ENCODE peak calls at places on chromosomes 6 and 20, in eight cellular contexts. H, K, S, I, A, Z, M and D are unnamed samples.
A peak's percentile ranks its signal among the peaks of the same experiment; 100 is the strongest.

GRCh38 chr20:47785321-47785899 is at the start of gene SULF2:
- DNase-seq in S (no peak), K (no peak), H (peak; percentile 38), Z (no peak), I (peak; percentile 74), M (no peak), A (no peak), D (no peak)

GRCh38 chr20:48789185-48789668 is 38.6 kb downstream of the PREX1 start:
- DNase-seq in S (no peak), H (no peak), I (no peak), A (no peak), Z (peak; percentile 48), M (no peak), K (no peak), D (no peak)

GRCh38 chr6:125197795-125198269 is 44.3 kb downstream of the TPD52L1 start:
- DNase-seq in A (peak; percentile 81), Z (no peak), H (peak; percentile 45), M (peak; percentile 62), I (peak; percentile 78), K (peak; percentile 86), S (peak; percentile 31), D (peak; percentile 98)

GRCh38 chr20:42475773-42476172 is 713.9 kb downstream of the PTPRT start:
- DNase-seq in I (no peak), K (no peak), S (no peak), A (no peak), M (no peak), Z (no peak), H (no peak), D (no peak)

GRCh38 chr20:16385462-16385861 is 187.8 kb downstream of the KIF16B start:
- DNase-seq in M (no peak), S (no peak), I (no peak), K (no peak), H (no peak), A (no peak), Z (no peak), D (no peak)

GRCh38 chr6:143158113-143158581 is 97.5 kb downstream of the AIG1 start:
- DNase-seq in H (peak; percentile 41), Z (no peak), S (peak; percentile 38), K (no peak), I (no peak), M (no peak), A (no peak), D (no peak)

GRCh38 chr6:156899532-156899931 is 122.4 kb downstream of the ARID1B start:
- DNase-seq in Z (no peak), K (no peak), I (no peak), H (no peak), M (no peak), A (no peak), S (no peak), D (no peak)

GRCh38 chr6:125793280-125793679 is 2.5 kb downstream of the NCOA7 start:
- DNase-seq in A (no peak), I (peak; percentile 59), K (no peak), M (no peak), Z (no peak), H (no peak), S (no peak), D (peak; percentile 38)

GRCh38 chr6:10759312-10759839 is 11.8 kb downstream of the TMEM14B start:
- DNase-seq in S (peak; percentile 96), K (no peak), H (peak; percentile 96), I (peak; percentile 89), Z (no peak), A (no peak), M (no peak), D (peak; percentile 92)

GRCh38 chr6:160798625-160799024 is 96.6 kb downstream of the PLG start:
- DNase-seq in M (no peak), I (no peak), H (no peak), Z (no peak), A (no peak), K (no peak), S (no peak), D (no peak)

GRCh38 chr20:47672886-47673670 is 112.2 kb downstream of the SULF2 start:
- DNase-seq in H (no peak), S (no peak), K (no peak), I (no peak), Z (no peak), A (no peak), M (no peak), D (no peak)

GRCh38 chr6:141095308-141095707 is 1037.4 kb upstream of the GJE1 start:
- DNase-seq in I (no peak), A (no peak), H (no peak), M (no peak), S (no peak), K (no peak), Z (no peak), D (no peak)

GRCh38 chr20:1108437-1108920 is 9.9 kb upstream of the PSMF1 start:
- DNase-seq in M (peak; percentile 65), Z (no peak), K (no peak), S (peak; percentile 23), H (peak; percentile 24), A (peak; percentile 50), I (peak; percentile 47), D (peak; percentile 62)

GRCh38 chr6:3888153-3888957 is 39.2 kb downstream of the FAM50B start:
- DNase-seq in S (no peak), A (no peak), Z (no peak), H (no peak), K (peak; percentile 83), M (no peak), I (peak; percentile 44), D (no peak)

GRCh38 chr6:3884007-3884745 is 35.0 kb downstream of the FAM50B start:
- DNase-seq in K (no peak), I (peak; percentile 77), A (no peak), H (peak; percentile 74), M (no peak), Z (no peak), S (peak; percentile 83), D (no peak)

GRCh38 chr6:3887150-3887700 is 38.1 kb downstream of the FAM50B start:
- DNase-seq in H (no peak), M (no peak), I (peak; percentile 67), S (peak; percentile 54), A (no peak), Z (no peak), K (no peak), D (no peak)

GRCh38 chr6:3882865-3883264 is 33.7 kb downstream of the FAM50B start:
- DNase-seq in S (peak; percentile 72), A (no peak), H (no peak), I (peak; percentile 91), M (no peak), K (peak; percentile 64), Z (no peak), D (peak; percentile 30)

GRCh38 chr6:3885262-3886036 is 36.3 kb downstream of the FAM50B start:
- DNase-seq in H (no peak), A (no peak), I (no peak), Z (no peak), K (no peak), S (no peak), M (no peak), D (peak; percentile 49)
- TF ChIP-seq CTCF in H (peak; percentile 51), A (no peak), I (peak; percentile 13), Z (peak; percentile 22), K (no peak), S (no peak), M (peak; percentile 14), D (peak; percentile 8)

GRCh38 chr20:4233520-4233919 is 218.2 kb upstream of the RNF24 start:
- DNase-seq in Z (no peak), S (no peak), K (no peak), M (no peak), I (no peak), A (no peak), H (no peak), D (no peak)
- TF ChIP-seq CTCF in Z (peak; percentile 36), S (peak; percentile 15), K (no peak), M (no peak), I (peak; percentile 38), A (no peak), H (peak; percentile 26), D (peak; percentile 20)

GRCh38 chr20:17541996-17542395 is 10.8 kb upstream of the BFSP1 start:
- DNase-seq in M (no peak), K (no peak), S (peak; percentile 87), I (peak; percentile 38), Z (no peak), A (peak; percentile 65), H (peak; percentile 76), D (peak; percentile 94)
- TF ChIP-seq CTCF in M (no peak), K (no peak), S (no peak), I (no peak), Z (no peak), A (no peak), H (no peak), D (no peak)

GRCh38 chr20:63378626-63379025 is 17.5 kb upstream of the CHRNA4 start:
- DNase-seq in S (no peak), A (no peak), H (no peak), M (no peak), I (no peak), Z (no peak), K (no peak), D (no peak)
- TF ChIP-seq CTCF in S (no peak), A (no peak), H (no peak), M (no peak), I (no peak), Z (no peak), K (no peak), D (no peak)

GRCh38 chr6:109095821-109096084 is 446 bp downstream of the CEP57L1 start:
- DNase-seq in K (no peak), S (no peak), H (no peak), Z (no peak), I (no peak), A (no peak), M (no peak), D (no peak)

GRCh38 chr6:109093732-109094131 is 914 bp downstream of the SESN1 start:
- DNase-seq in M (no peak), I (no peak), Z (no peak), H (peak; percentile 25), A (no peak), S (peak; percentile 14), K (no peak), D (peak; percentile 30)

GRCh38 chr6:109095036-109095820 is at the start of gene CEP57L1:
- DNase-seq in K (peak; percentile 97), S (peak; percentile 97), I (peak; percentile 97), Z (peak; percentile 96), A (peak; percentile 97), H (peak; percentile 96), M (peak; percentile 98), D (peak; percentile 96)

GRCh38 chr6:109096198-109096597 is 891 bp downstream of the CEP57L1 start:
- DNase-seq in A (no peak), M (no peak), S (no peak), K (no peak), I (no peak), H (no peak), Z (no peak), D (no peak)

DNA sequence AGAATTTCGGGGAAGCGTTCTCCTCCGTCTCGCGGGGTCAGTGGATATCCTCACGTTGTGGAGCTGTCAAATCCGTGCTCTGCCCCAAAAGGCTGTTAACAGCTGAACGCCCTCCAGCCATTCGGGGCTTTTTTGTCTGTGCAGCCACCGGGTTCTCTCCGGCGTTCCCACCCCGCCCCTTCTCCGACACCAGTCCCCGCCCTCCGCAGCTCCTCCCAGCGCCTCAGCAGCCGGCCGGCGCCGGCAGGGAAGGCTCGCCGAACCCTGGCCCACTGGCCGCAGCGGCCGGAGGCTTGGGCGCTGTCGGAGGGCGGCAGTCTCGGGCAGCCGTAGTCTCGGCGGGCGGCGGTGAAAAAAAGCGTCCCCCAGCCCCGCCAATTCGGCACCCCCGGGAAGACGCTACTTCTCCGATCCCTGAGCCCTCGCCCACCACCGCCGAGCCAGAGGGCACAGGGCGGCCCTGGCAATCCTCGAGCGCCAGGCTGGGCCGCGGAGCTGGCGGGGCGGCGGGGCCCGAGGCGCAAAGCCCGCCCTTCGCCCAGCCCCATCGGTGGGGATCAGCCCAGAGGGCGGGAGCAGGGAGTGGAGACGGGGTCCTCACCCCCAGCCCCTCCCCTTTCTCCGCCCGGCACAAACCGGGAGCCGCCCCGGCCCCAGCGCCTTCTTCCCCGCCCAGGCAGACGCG is at the start of gene SESN1:
- DNase-seq in Z (peak; percentile 89), A (peak; percentile 92), K (peak; percentile 94), I (peak; percentile 100), H (peak; percentile 97), S (peak; percentile 89), M (peak; percentile 95), D (peak; percentile 95)
- TF ChIP-seq CTCF in Z (no peak), A (no peak), K (no peak), I (no peak), H (no peak), S (no peak), M (no peak), D (no peak)